ENCODE peak calls at places on chromosome 21, in seven cellular contexts. E is activated T-cell treated with anti-CD3 and anti-CD28 coated beads, Interleukin-2, amount 50 U/mL, for 72 hours; O is GM12892; S is ureter; K is cardiac fibroblast; H is naive thymus-derived CD4-positive, alpha-beta T cell; Q is stimulated activated CD4-positive, alpha-beta T cell treated with anti-CD3 and anti-CD28 coated beads, Interleukin-4, amount 100 ng/mL, for 48 hours. F is an unnamed sample.

GRCh38 chr21:29208666-29209059 is 78.2 kb downstream of the MAP3K7CL start:
- DNase-seq in E (no peak), O (no peak), S (no peak), K (peak; percentile 96), H (no peak), Q (no peak), F (no peak)

GRCh38 chr21:28762357-28762735 is 230.3 kb downstream of the LTN1 start:
- DNase-seq in E (no peak), O (no peak), S (no peak), K (no peak), H (no peak), Q (no peak), F (no peak)

GRCh38 chr21:28793043-28793442 is 199.6 kb downstream of the LTN1 start:
- DNase-seq in E (no peak), O (no peak), S (no peak), K (peak; percentile 69), H (no peak), Q (no peak), F (no peak)

GRCh38 chr21:38894899-38895298 is 89.2 kb downstream of the ETS2 start:
- DNase-seq in E (no peak), O (no peak), S (no peak), K (no peak), H (no peak), Q (no peak), F (no peak)

GRCh38 chr21:34544032-34544496 is 32.1 kb upstream of the KCNE1 start:
- DNase-seq in E (peak; percentile 59), O (no peak), S (peak; percentile 78), K (peak; percentile 90), H (peak; percentile 22), Q (peak; percentile 39), F (no peak)

GRCh38 chr21:34530264-34530663 is 18.3 kb upstream of the KCNE1 start:
- DNase-seq in E (no peak), O (no peak), S (no peak), K (peak; percentile 74), H (no peak), Q (no peak), F (no peak)

GRCh38 chr21:40615503-40616376 is 231.2 kb downstream of the DSCAM start:
- DNase-seq in E (no peak), O (no peak), S (no peak), K (no peak), H (no peak), Q (no peak), F (no peak)

GRCh38 chr21:23853796-23854379 is 1753.4 kb downstream of the MRPL39 start:
- DNase-seq in E (peak; percentile 9), O (no peak), S (no peak), K (peak; percentile 44), H (peak; percentile 56), Q (no peak), F (no peak)

GRCh38 chr21:27171704-27172103 is 204.8 kb upstream of the ADAMTS5 start:
- DNase-seq in E (no peak), O (no peak), S (no peak), K (peak; percentile 81), H (no peak), Q (no peak), F (no peak)

GRCh38 chr21:44391345-44392091 is 38.1 kb downstream of the TRPM2 start:
- DNase-seq in E (no peak), O (no peak), S (no peak), K (no peak), H (no peak), Q (no peak), F (no peak)

GRCh38 chr21:32826317-32827167 is 55.0 kb upstream of the PAXBP1 start:
- DNase-seq in E (peak; percentile 26), O (peak; percentile 27), S (peak; percentile 59), K (peak; percentile 79), H (peak; percentile 55), Q (no peak), F (no peak)

GRCh38 chr21:46035809-46036695 is 54.5 kb downstream of the COL6A1 start:
- DNase-seq in E (no peak), O (no peak), S (peak; percentile 46), K (peak; percentile 56), H (no peak), Q (no peak), F (no peak)

GRCh38 chr21:33396966-33397365 is 6.2 kb upstream of the IFNGR2 start:
- DNase-seq in E (no peak), O (no peak), S (no peak), K (peak; percentile 94), H (no peak), Q (no peak), F (no peak)

GRCh38 chr21:41660748-41661147 is 106.1 kb downstream of the RIPK4 start:
- DNase-seq in E (no peak), O (no peak), S (no peak), K (no peak), H (no peak), Q (no peak), F (no peak)

GRCh38 chr21:16912075-16912474 is 600.8 kb upstream of the CXADR start:
- DNase-seq in E (no peak), O (no peak), S (no peak), K (peak; percentile 51), H (no peak), Q (no peak), F (no peak)

GRCh38 chr21:43613755-43614638 is 45.3 kb downstream of the HSF2BP start:
- DNase-seq in E (no peak), O (peak; percentile 34), S (no peak), K (peak; percentile 67), H (no peak), Q (no peak), F (no peak)

GRCh38 chr21:45539046-45539795 is 3.0 kb downstream of the SLC19A1 start:
- DNase-seq in E (no peak), O (no peak), S (peak; percentile 40), K (no peak), H (no peak), Q (no peak), F (no peak)

GRCh38 chr21:31948681-31949080 is 75.9 kb downstream of the HUNK start:
- DNase-seq in E (no peak), O (no peak), S (no peak), K (no peak), H (no peak), Q (no peak), F (no peak)

GRCh38 chr21:46391773-46392172 is 66.9 kb upstream of the DIP2A start:
- DNase-seq in E (no peak), O (no peak), S (no peak), K (no peak), H (no peak), Q (no peak), F (no peak)

GRCh38 chr21:45439171-45439872 is 34.4 kb downstream of the COL18A1 start:
- DNase-seq in E (peak; percentile 90), O (peak; percentile 98), S (peak; percentile 89), K (peak; percentile 94), H (peak; percentile 86), Q (peak; percentile 87), F (peak; percentile 78)

GRCh38 chr21:28447453-28447852 is 545.2 kb downstream of the LTN1 start:
- DNase-seq in E (no peak), O (no peak), S (no peak), K (peak; percentile 89), H (no peak), Q (no peak), F (no peak)

GRCh38 chr21:45747802-45748445 is 104.4 kb downstream of the PCBP3 start:
- DNase-seq in E (no peak), O (no peak), S (no peak), K (peak; percentile 41), H (no peak), Q (no peak), F (no peak)

GRCh38 chr21:33261635-33262034 is 4.5 kb upstream of the IL10RB start:
- DNase-seq in E (no peak), O (no peak), S (no peak), K (no peak), H (no peak), Q (no peak), F (no peak)

GRCh38 chr21:26116456-26117011 is 54.0 kb downstream of the APP start:
- DNase-seq in E (no peak), O (no peak), S (no peak), K (peak; percentile 46), H (no peak), Q (no peak), F (no peak)

GRCh38 chr21:28675265-28676041 is 317.2 kb downstream of the LTN1 start:
- DNase-seq in E (no peak), O (no peak), S (no peak), K (peak; percentile 64), H (no peak), Q (no peak), F (no peak)

GRCh38 chr21:28487455-28488070 is 505.1 kb downstream of the LTN1 start:
- DNase-seq in E (no peak), O (no peak), S (no peak), K (peak; percentile 22), H (no peak), Q (no peak), F (no peak)

GRCh38 chr21:43297411-43297981 is 128.7 kb downstream of the CRYAA start:
- DNase-seq in E (no peak), O (no peak), S (no peak), K (no peak), H (no peak), Q (no peak), F (no peak)

GRCh38 chr21:31872452-31873274 is at the start of gene HUNK:
- DNase-seq in E (peak; percentile 25), O (peak; percentile 36), S (peak; percentile 45), K (peak; percentile 12), H (no peak), Q (no peak), F (no peak)

F was measured in central memory CD8-positive, alpha-beta T cell.